ENCODE peak calls at places on chromosomes 16 and 17, in nine cellular contexts. One of them, this sample, is unnamed.

GRCh38 chr17:22694362-22695227 is 1002.3 kb downstream of the KCNJ18 start:
- DNase-seq in DMS153: no peak
- DNase-seq in HT1080: peak
- DNase-seq in activated CD8-positive, alpha-beta memory T cell treated with anti-CD3 and anti-CD28 coated beads for 48 hours: no peak
- DNase-seq in NCI-H510A treated with DMSO at 0.1 percent for 48 hours: no peak
- DNase-seq in sciatic nerve: no peak
- DNase-seq in CD8-positive, alpha-beta T cell: no peak
- DNase-seq in K562: peak
- DNase-seq in smooth muscle cell of the brain vasculature: no peak
- DNase-seq in this sample: no peak

GRCh38 chr17:8288336-8289102 is at the start of gene RANGRF:
- DNase-seq in NCI-H510A treated with DMSO at 0.1 percent for 48 hours: peak
- DNase-seq in smooth muscle cell of the brain vasculature: peak
- DNase-seq in CD8-positive, alpha-beta T cell: peak
- DNase-seq in K562: peak
- DNase-seq in HT1080: peak
- DNase-seq in sciatic nerve: peak
- DNase-seq in activated CD8-positive, alpha-beta memory T cell treated with anti-CD3 and anti-CD28 coated beads for 48 hours: peak
- DNase-seq in DMS153: peak
- DNase-seq in this sample: peak

GRCh38 chr16:55495616-55496289 is 13.1 kb upstream of the LPCAT2 start:
- DNase-seq in HT1080: no peak
- DNase-seq in smooth muscle cell of the brain vasculature: no peak
- DNase-seq in DMS153: peak
- DNase-seq in NCI-H510A treated with DMSO at 0.1 percent for 48 hours: no peak
- DNase-seq in sciatic nerve: no peak
- DNase-seq in K562: no peak
- DNase-seq in CD8-positive, alpha-beta T cell: no peak
- DNase-seq in activated CD8-positive, alpha-beta memory T cell treated with anti-CD3 and anti-CD28 coated beads for 48 hours: no peak
- DNase-seq in this sample: no peak

GRCh38 chr16:85586360-85587145 is 26.6 kb upstream of the GSE1 start:
- DNase-seq in HT1080: no peak
- DNase-seq in activated CD8-positive, alpha-beta memory T cell treated with anti-CD3 and anti-CD28 coated beads for 48 hours: no peak
- DNase-seq in smooth muscle cell of the brain vasculature: no peak
- DNase-seq in sciatic nerve: no peak
- DNase-seq in DMS153: no peak
- DNase-seq in K562: no peak
- DNase-seq in CD8-positive, alpha-beta T cell: no peak
- DNase-seq in NCI-H510A treated with DMSO at 0.1 percent for 48 hours: no peak
- DNase-seq in this sample: no peak

GRCh38 chr17:1783834-1784611 is 22.2 kb downstream of the SERPINF1 start:
- DNase-seq in smooth muscle cell of the brain vasculature: no peak
- DNase-seq in NCI-H510A treated with DMSO at 0.1 percent for 48 hours: no peak
- DNase-seq in CD8-positive, alpha-beta T cell: no peak
- DNase-seq in activated CD8-positive, alpha-beta memory T cell treated with anti-CD3 and anti-CD28 coated beads for 48 hours: no peak
- DNase-seq in K562: peak
- DNase-seq in sciatic nerve: peak
- DNase-seq in DMS153: no peak
- DNase-seq in HT1080: peak
- DNase-seq in this sample: no peak

GRCh38 chr17:47276868-47277267 is 23.2 kb downstream of the ITGB3 start:
- DNase-seq in smooth muscle cell of the brain vasculature: no peak
- DNase-seq in activated CD8-positive, alpha-beta memory T cell treated with anti-CD3 and anti-CD28 coated beads for 48 hours: no peak
- DNase-seq in K562: peak
- DNase-seq in NCI-H510A treated with DMSO at 0.1 percent for 48 hours: peak
- DNase-seq in sciatic nerve: peak
- DNase-seq in HT1080: peak
- DNase-seq in DMS153: peak
- DNase-seq in CD8-positive, alpha-beta T cell: no peak
- DNase-seq in this sample: peak

GRCh38 chr17:32102697-32103096 is 39.6 kb upstream of the RHOT1 start:
- DNase-seq in smooth muscle cell of the brain vasculature: no peak
- DNase-seq in DMS153: no peak
- DNase-seq in K562: no peak
- DNase-seq in NCI-H510A treated with DMSO at 0.1 percent for 48 hours: no peak
- DNase-seq in activated CD8-positive, alpha-beta memory T cell treated with anti-CD3 and anti-CD28 coated beads for 48 hours: no peak
- DNase-seq in CD8-positive, alpha-beta T cell: no peak
- DNase-seq in HT1080: peak
- DNase-seq in sciatic nerve: no peak
- DNase-seq in this sample: no peak

GRCh38 chr16:87463722-87464690 is 28.8 kb downstream of the ZCCHC14 start:
- DNase-seq in DMS153: no peak
- DNase-seq in NCI-H510A treated with DMSO at 0.1 percent for 48 hours: no peak
- DNase-seq in activated CD8-positive, alpha-beta memory T cell treated with anti-CD3 and anti-CD28 coated beads for 48 hours: no peak
- DNase-seq in sciatic nerve: peak
- DNase-seq in smooth muscle cell of the brain vasculature: no peak
- DNase-seq in K562: peak
- DNase-seq in CD8-positive, alpha-beta T cell: peak
- DNase-seq in HT1080: peak
- DNase-seq in this sample: no peak